ENCODE peak calls at places on chromosome 22, in five cellular contexts. One of them, this sample, is unnamed.

GRCh38 chr22:50473855-50474671 is 772 bp downstream of the SBF1 start:
- DNase-seq in BJ: no peak
- DNase-seq in endodermal cell: peak; percentile 73
- DNase-seq in LNCaP clone FGC: no peak
- DNase-seq in activated B cell treated with CpG ODN at 0.5 μM for 24 hours: no peak
- DNase-seq in this sample: no peak

GRCh38 chr22:25111579-25112517 is 87.8 kb upstream of the CRYBB3 start:
- DNase-seq in endodermal cell: peak; percentile 59
- DNase-seq in LNCaP clone FGC: peak; percentile 51
- DNase-seq in activated B cell treated with CpG ODN at 0.5 μM for 24 hours: no peak
- DNase-seq in BJ: no peak
- DNase-seq in this sample: no peak

GRCh38 chr22:47474895-47475294 is 712.4 kb downstream of the TBC1D22A start:
- DNase-seq in endodermal cell: no peak
- DNase-seq in activated B cell treated with CpG ODN at 0.5 μM for 24 hours: no peak
- DNase-seq in LNCaP clone FGC: peak; percentile 35
- DNase-seq in BJ: no peak
- DNase-seq in this sample: no peak

GRCh38 chr22:47048123-47049077 is 285.9 kb downstream of the TBC1D22A start:
- DNase-seq in BJ: no peak
- DNase-seq in LNCaP clone FGC: peak; percentile 13
- DNase-seq in activated B cell treated with CpG ODN at 0.5 μM for 24 hours: no peak
- DNase-seq in endodermal cell: no peak
- DNase-seq in this sample: no peak

GRCh38 chr22:19772673-19773469 is 12.3 kb downstream of the TBX1 start:
- DNase-seq in LNCaP clone FGC: no peak
- DNase-seq in BJ: no peak
- DNase-seq in endodermal cell: no peak
- DNase-seq in activated B cell treated with CpG ODN at 0.5 μM for 24 hours: no peak
- DNase-seq in this sample: no peak

GRCh38 chr22:23306438-23306921 is 126.2 kb downstream of the BCR start:
- DNase-seq in activated B cell treated with CpG ODN at 0.5 μM for 24 hours: no peak
- DNase-seq in BJ: no peak
- DNase-seq in LNCaP clone FGC: no peak
- DNase-seq in endodermal cell: no peak
- DNase-seq in this sample: no peak

GRCh38 chr22:46791201-46791731 is 28.8 kb downstream of the TBC1D22A start:
- DNase-seq in endodermal cell: peak; percentile 20
- DNase-seq in LNCaP clone FGC: no peak
- DNase-seq in activated B cell treated with CpG ODN at 0.5 μM for 24 hours: no peak
- DNase-seq in BJ: no peak
- DNase-seq in this sample: peak; percentile 76

GRCh38 chr22:28075260-28075981 is 156.4 kb upstream of the PITPNB start:
- DNase-seq in LNCaP clone FGC: no peak
- DNase-seq in activated B cell treated with CpG ODN at 0.5 μM for 24 hours: no peak
- DNase-seq in BJ: peak; percentile 57
- DNase-seq in endodermal cell: no peak
- DNase-seq in this sample: no peak

GRCh38 chr22:48068323-48068722 is 1305.9 kb downstream of the TBC1D22A start:
- DNase-seq in activated B cell treated with CpG ODN at 0.5 μM for 24 hours: no peak
- DNase-seq in LNCaP clone FGC: no peak
- DNase-seq in BJ: no peak
- DNase-seq in endodermal cell: no peak
- DNase-seq in this sample: no peak

GRCh38 chr22:39135092-39135896 is 17.2 kb downstream of the CBX7 start:
- DNase-seq in BJ: no peak
- DNase-seq in activated B cell treated with CpG ODN at 0.5 μM for 24 hours: no peak
- DNase-seq in endodermal cell: peak; percentile 96
- DNase-seq in LNCaP clone FGC: peak; percentile 56
- DNase-seq in this sample: no peak

GRCh38 chr22:36026741-36027140 is 1.9 kb downstream of the RBFOX2 start:
- DNase-seq in LNCaP clone FGC: no peak
- DNase-seq in endodermal cell: no peak
- DNase-seq in activated B cell treated with CpG ODN at 0.5 μM for 24 hours: no peak
- DNase-seq in BJ: no peak
- DNase-seq in this sample: no peak

GRCh38 chr22:50577987-50578775 is at the start of gene CPT1B:
- DNase-seq in LNCaP clone FGC: no peak
- DNase-seq in BJ: no peak
- DNase-seq in activated B cell treated with CpG ODN at 0.5 μM for 24 hours: no peak
- DNase-seq in endodermal cell: no peak
- DNase-seq in this sample: no peak

GRCh38 chr22:19762315-19763140 is 1.9 kb downstream of the TBX1 start:
- DNase-seq in LNCaP clone FGC: no peak
- DNase-seq in activated B cell treated with CpG ODN at 0.5 μM for 24 hours: no peak
- DNase-seq in BJ: no peak
- DNase-seq in endodermal cell: no peak
- DNase-seq in this sample: no peak

GRCh38 chr22:48712558-48712957 is 1115.1 kb downstream of the BRD1 start:
- DNase-seq in BJ: no peak
- DNase-seq in activated B cell treated with CpG ODN at 0.5 μM for 24 hours: no peak
- DNase-seq in LNCaP clone FGC: no peak
- DNase-seq in endodermal cell: peak; percentile 32
- DNase-seq in this sample: no peak

GRCh38 chr22:50190182-50190951 is 4.7 kb downstream of the TRABD start:
- DNase-seq in LNCaP clone FGC: no peak
- DNase-seq in activated B cell treated with CpG ODN at 0.5 μM for 24 hours: peak; percentile 85
- DNase-seq in endodermal cell: peak; percentile 92
- DNase-seq in BJ: no peak
- DNase-seq in this sample: peak; percentile 78

GRCh38 chr22:25900880-25901279 is 158.9 kb downstream of the MYO18B start:
- DNase-seq in endodermal cell: no peak
- DNase-seq in activated B cell treated with CpG ODN at 0.5 μM for 24 hours: no peak
- DNase-seq in BJ: no peak
- DNase-seq in LNCaP clone FGC: no peak
- DNase-seq in this sample: no peak

GRCh38 chr22:50303848-50304527 is 3.5 kb downstream of the PLXNB2 start:
- DNase-seq in activated B cell treated with CpG ODN at 0.5 μM for 24 hours: no peak
- DNase-seq in BJ: no peak
- DNase-seq in LNCaP clone FGC: peak; percentile 49
- DNase-seq in endodermal cell: peak; percentile 87
- DNase-seq in this sample: no peak

GRCh38 chr22:40525250-40525884 is 111.2 kb downstream of the MRTFA start:
- DNase-seq in endodermal cell: peak; percentile 77
- DNase-seq in LNCaP clone FGC: no peak
- DNase-seq in BJ: no peak
- DNase-seq in activated B cell treated with CpG ODN at 0.5 μM for 24 hours: peak; percentile 50
- DNase-seq in this sample: peak; percentile 56
- TF ChIP-seq CTCF in endodermal cell: peak; percentile 98
- TF ChIP-seq CTCF in LNCaP clone FGC: peak; percentile 36
- TF ChIP-seq CTCF in BJ: peak; percentile 70
- TF ChIP-seq CTCF in activated B cell treated with CpG ODN at 0.5 μM for 24 hours: peak; percentile 39
- TF ChIP-seq CTCF in this sample: peak; percentile 80

GRCh38 chr22:42990131-42990838 is 24.7 kb downstream of the PACSIN2 start:
- DNase-seq in activated B cell treated with CpG ODN at 0.5 μM for 24 hours: no peak
- DNase-seq in endodermal cell: peak; percentile 71
- DNase-seq in LNCaP clone FGC: no peak
- DNase-seq in BJ: no peak
- DNase-seq in this sample: no peak
- TF ChIP-seq CTCF in activated B cell treated with CpG ODN at 0.5 μM for 24 hours: no peak
- TF ChIP-seq CTCF in endodermal cell: peak; percentile 67
- TF ChIP-seq CTCF in LNCaP clone FGC: peak; percentile 26
- TF ChIP-seq CTCF in BJ: peak; percentile 60
- TF ChIP-seq CTCF in this sample: no peak

DNA sequence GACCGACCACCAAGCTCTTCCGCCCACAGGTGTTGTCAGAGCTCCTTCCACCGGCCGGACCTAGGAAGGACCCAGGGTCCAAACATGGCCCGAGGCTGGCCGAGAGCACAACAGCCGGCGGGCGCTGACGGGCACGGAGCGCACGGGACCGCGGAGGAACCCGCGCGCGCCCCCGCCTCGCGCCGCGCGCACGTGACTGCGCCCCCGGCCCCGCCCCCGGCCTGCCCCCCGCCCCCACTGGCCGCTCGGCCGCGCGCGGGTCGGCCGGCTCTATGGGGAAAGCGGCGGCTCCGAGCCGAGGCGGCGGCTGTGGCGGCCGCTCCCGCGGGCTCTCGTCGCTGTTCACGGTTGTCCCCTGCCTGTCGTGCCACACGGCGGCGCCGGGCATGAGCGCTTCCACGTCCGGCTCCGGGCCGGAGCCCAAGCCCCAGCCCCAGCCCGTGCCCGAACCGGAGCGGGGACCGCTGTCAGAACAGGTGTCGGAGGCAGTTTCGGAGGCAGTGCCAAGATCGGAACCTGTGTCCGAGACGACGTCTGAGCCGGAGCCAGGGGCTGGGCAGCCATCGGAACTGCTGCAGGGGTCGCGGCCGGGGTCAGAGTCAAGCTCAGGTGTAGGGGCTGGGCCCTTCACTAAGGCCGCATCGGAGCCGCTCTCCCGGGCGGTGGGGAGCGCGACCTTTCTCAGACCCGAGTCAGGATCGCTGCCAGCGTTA is at the start of gene OSBP2:
- DNase-seq in activated B cell treated with CpG ODN at 0.5 μM for 24 hours: peak; percentile 33
- DNase-seq in endodermal cell: peak; percentile 80
- DNase-seq in LNCaP clone FGC: no peak
- DNase-seq in BJ: no peak
- DNase-seq in this sample: peak; percentile 20
- TF ChIP-seq CTCF in activated B cell treated with CpG ODN at 0.5 μM for 24 hours: no peak
- TF ChIP-seq CTCF in endodermal cell: peak; percentile 46
- TF ChIP-seq CTCF in LNCaP clone FGC: peak; percentile 21
- TF ChIP-seq CTCF in BJ: no peak
- TF ChIP-seq CTCF in this sample: no peak

DNA sequence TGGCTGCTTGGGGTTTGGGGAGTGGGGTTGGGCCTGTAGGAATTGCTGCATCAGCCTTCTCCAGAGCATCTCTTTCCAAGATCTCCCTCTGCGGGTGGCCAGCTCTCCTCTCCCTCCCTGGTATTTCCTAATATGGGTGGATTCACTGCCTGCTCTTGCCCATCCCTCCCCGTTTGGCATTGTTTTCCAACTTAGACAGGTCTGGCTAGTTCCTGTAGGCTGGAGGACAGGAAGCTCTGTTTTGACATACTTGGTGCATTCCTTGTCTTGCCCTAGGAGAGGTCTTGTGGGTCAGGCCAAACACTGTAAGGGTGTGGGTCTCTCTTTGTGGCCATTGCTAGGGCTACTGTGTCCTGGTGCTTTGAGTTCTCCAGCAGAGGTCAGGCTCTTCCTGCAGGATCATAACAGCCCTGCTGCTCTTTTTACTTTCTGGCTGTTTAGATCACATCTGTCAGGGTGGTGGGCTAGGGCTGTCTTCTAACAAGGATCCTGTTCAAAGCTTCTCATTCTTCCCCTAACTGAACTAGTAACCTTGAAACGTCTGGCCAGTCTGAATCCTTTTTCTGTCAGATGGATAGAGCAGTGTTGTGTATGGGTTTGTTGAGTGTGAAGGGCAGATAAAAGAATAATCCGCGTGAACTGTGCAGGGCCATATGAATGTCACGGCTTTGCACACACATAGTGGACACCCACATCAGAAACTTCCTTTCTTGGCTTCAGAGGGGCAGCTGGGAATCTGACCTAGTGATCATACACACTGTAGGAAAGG is 18.3 kb upstream of the MICALL1 start:
- DNase-seq in BJ: no peak
- DNase-seq in LNCaP clone FGC: peak; percentile 96
- DNase-seq in endodermal cell: peak; percentile 75
- DNase-seq in activated B cell treated with CpG ODN at 0.5 μM for 24 hours: no peak
- DNase-seq in this sample: no peak
- TF ChIP-seq CTCF in BJ: peak; percentile 83
- TF ChIP-seq CTCF in LNCaP clone FGC: peak; percentile 41
- TF ChIP-seq CTCF in endodermal cell: peak; percentile 75
- TF ChIP-seq CTCF in activated B cell treated with CpG ODN at 0.5 μM for 24 hours: no peak
- TF ChIP-seq CTCF in this sample: no peak

GRCh38 chr22:41526802-41527799 is 17.2 kb downstream of the POLR3H start:
- DNase-seq in LNCaP clone FGC: no peak
- DNase-seq in endodermal cell: peak; percentile 89
- DNase-seq in BJ: no peak
- DNase-seq in activated B cell treated with CpG ODN at 0.5 μM for 24 hours: peak; percentile 67
- DNase-seq in this sample: peak; percentile 62
- TF ChIP-seq CTCF in LNCaP clone FGC: peak; percentile 71
- TF ChIP-seq CTCF in endodermal cell: peak; percentile 94
- TF ChIP-seq CTCF in BJ: peak; percentile 93
- TF ChIP-seq CTCF in activated B cell treated with CpG ODN at 0.5 μM for 24 hours: no peak
- TF ChIP-seq CTCF in this sample: peak; percentile 85

GRCh38 chr22:32352681-32353080 is 5.0 kb upstream of the RFPL3 start:
- DNase-seq in activated B cell treated with CpG ODN at 0.5 μM for 24 hours: no peak
- DNase-seq in LNCaP clone FGC: no peak
- DNase-seq in endodermal cell: peak; percentile 60
- DNase-seq in BJ: no peak
- DNase-seq in this sample: no peak

GRCh38 chr22:32354360-32355351 is 3.0 kb upstream of the RFPL3 start:
- DNase-seq in activated B cell treated with CpG ODN at 0.5 μM for 24 hours: no peak
- DNase-seq in endodermal cell: no peak
- DNase-seq in BJ: no peak
- DNase-seq in LNCaP clone FGC: peak; percentile 1
- DNase-seq in this sample: no peak

GRCh38 chr22:32353292-32353691 is 4.4 kb upstream of the RFPL3 start:
- DNase-seq in LNCaP clone FGC: no peak
- DNase-seq in endodermal cell: no peak
- DNase-seq in BJ: no peak
- DNase-seq in activated B cell treated with CpG ODN at 0.5 μM for 24 hours: no peak
- DNase-seq in this sample: no peak

GRCh38 chr22:32353840-32354239 is 3.8 kb upstream of the RFPL3 start:
- DNase-seq in activated B cell treated with CpG ODN at 0.5 μM for 24 hours: no peak
- DNase-seq in BJ: no peak
- DNase-seq in endodermal cell: no peak
- DNase-seq in LNCaP clone FGC: no peak
- DNase-seq in this sample: no peak

DNA sequence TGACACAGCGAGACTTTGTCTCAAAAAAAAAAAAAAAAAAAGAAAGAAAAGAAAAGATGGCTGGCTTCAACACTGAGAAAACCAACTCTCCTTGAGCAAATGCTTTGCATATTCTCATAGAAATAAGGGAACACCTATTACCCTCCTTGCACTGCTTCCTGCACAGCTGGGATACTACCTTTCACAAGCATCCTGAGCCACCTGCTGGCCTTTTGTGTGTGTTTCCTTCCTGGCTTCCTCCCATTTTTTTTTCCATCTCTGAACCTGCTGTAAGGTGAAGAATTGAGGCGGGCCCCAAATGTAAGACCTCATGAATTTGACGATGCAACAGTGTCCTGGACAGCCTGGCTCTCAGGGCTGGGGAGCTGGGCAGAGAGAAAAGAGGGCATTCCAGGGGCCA is 1.9 kb upstream of the RFPL3 start:
- DNase-seq in activated B cell treated with CpG ODN at 0.5 μM for 24 hours: no peak
- DNase-seq in BJ: no peak
- DNase-seq in endodermal cell: peak; percentile 70
- DNase-seq in LNCaP clone FGC: peak; percentile 17
- DNase-seq in this sample: no peak
- TF ChIP-seq CTCF in activated B cell treated with CpG ODN at 0.5 μM for 24 hours: no peak
- TF ChIP-seq CTCF in BJ: no peak
- TF ChIP-seq CTCF in endodermal cell: peak; percentile 70
- TF ChIP-seq CTCF in LNCaP clone FGC: peak; percentile 52
- TF ChIP-seq CTCF in this sample: no peak

GRCh38 chr22:37098976-37099577 is 10.4 kb downstream of the TMPRSS6 start:
- DNase-seq in LNCaP clone FGC: no peak
- DNase-seq in BJ: no peak
- DNase-seq in endodermal cell: peak; percentile 79
- DNase-seq in activated B cell treated with CpG ODN at 0.5 μM for 24 hours: no peak
- DNase-seq in this sample: no peak
- TF ChIP-seq CTCF in LNCaP clone FGC: peak; percentile 7
- TF ChIP-seq CTCF in BJ: no peak
- TF ChIP-seq CTCF in endodermal cell: peak; percentile 70
- TF ChIP-seq CTCF in activated B cell treated with CpG ODN at 0.5 μM for 24 hours: no peak
- TF ChIP-seq CTCF in this sample: no peak